ENCODE peak calls at places on chromosomes 12 and 14, in ten cellular contexts. J, Q, V, P, Z, H, N, B, S and R are unnamed samples.

GRCh38 chr14:44846232-44846824 is 115.4 kb downstream of the KLHL28 start:
- DNase-seq in J (peak; percentile 20), Q (no peak), V (peak; percentile 68), P (no peak), Z (peak; percentile 55), H (peak; percentile 59), N (no peak), B (no peak), S (peak; percentile 28), R (no peak)

GRCh38 chr12:29396774-29397173 is 15.8 kb upstream of the ERGIC2 start:
- DNase-seq in J (peak; percentile 42), Q (no peak), V (no peak), P (no peak), Z (peak; percentile 62), H (no peak), N (no peak), B (no peak), S (peak; percentile 54), R (no peak)

GRCh38 chr12:124715121-124715990 is 147.9 kb upstream of the NCOR2 start:
- DNase-seq in J (no peak), Q (no peak), V (peak; percentile 42), P (no peak), Z (peak; percentile 35), H (no peak), N (no peak), B (no peak), S (no peak), R (no peak)

GRCh38 chr14:74563233-74563585 is 48.8 kb downstream of the LTBP2 start:
- DNase-seq in J (no peak), Q (no peak), V (no peak), P (no peak), Z (peak; percentile 73), H (no peak), N (no peak), B (no peak), S (peak; percentile 48), R (no peak)

GRCh38 chr14:47044841-47045240 is 393.3 kb upstream of the RPL10L start:
- DNase-seq in J (no peak), Q (no peak), V (peak; percentile 35), P (no peak), Z (no peak), H (peak; percentile 58), N (no peak), B (no peak), S (peak; percentile 11), R (no peak)

GRCh38 chr12:131833896-131834641 is 5.9 kb downstream of the MMP17 start:
- DNase-seq in J (no peak), Q (no peak), V (peak; percentile 10), P (no peak), Z (peak; percentile 37), H (peak; percentile 69), N (peak; percentile 79), B (no peak), S (no peak), R (no peak)

GRCh38 chr12:18897816-18898215 is 159.9 kb downstream of the CAPZA3 start:
- DNase-seq in J (no peak), Q (no peak), V (no peak), P (no peak), Z (peak; percentile 9), H (no peak), N (no peak), B (no peak), S (peak; percentile 16), R (no peak)

GRCh38 chr12:91743727-91744126 is 401.9 kb downstream of the BTG1 start:
- DNase-seq in J (no peak), Q (no peak), V (no peak), P (no peak), Z (no peak), H (no peak), N (no peak), B (no peak), S (no peak), R (no peak)

GRCh38 chr14:95319312-95320075 is at the start of gene CLMN:
- DNase-seq in J (peak; percentile 52), Q (no peak), V (peak; percentile 80), P (peak; percentile 60), Z (peak; percentile 4), H (peak; percentile 85), N (no peak), B (no peak), S (no peak), R (peak; percentile 36)

GRCh38 chr14:71398450-71398849 is 491.2 kb downstream of the PCNX1 start:
- DNase-seq in J (no peak), Q (no peak), V (no peak), P (no peak), Z (no peak), H (no peak), N (no peak), B (no peak), S (no peak), R (no peak)

GRCh38 chr14:20413785-20414117 is 450 bp upstream of the TEP1 start:
- DNase-seq in J (peak; percentile 6), Q (no peak), V (peak; percentile 43), P (no peak), Z (no peak), H (peak; percentile 38), N (no peak), B (no peak), S (no peak), R (no peak)

GRCh38 chr12:82242729-82243128 is 115.5 kb downstream of the CCDC59 start:
- DNase-seq in J (no peak), Q (no peak), V (no peak), P (no peak), Z (no peak), H (no peak), N (no peak), B (no peak), S (no peak), R (no peak)

GRCh38 chr12:3117144-3117581 is 40.0 kb downstream of the TSPAN9 start:
- DNase-seq in J (peak; percentile 71), Q (no peak), V (no peak), P (no peak), Z (peak; percentile 78), H (no peak), N (no peak), B (peak; percentile 70), S (peak; percentile 79), R (no peak)

GRCh38 chr14:20614038-20614840 is 23.1 kb upstream of the RNASE12 start:
- DNase-seq in J (no peak), Q (no peak), V (no peak), P (no peak), Z (no peak), H (peak; percentile 64), N (no peak), B (no peak), S (no peak), R (no peak)

GRCh38 chr12:64610092-64610659 is at the start of gene RASSF3:
- DNase-seq in J (peak; percentile 66), Q (peak; percentile 17), V (peak; percentile 83), P (peak; percentile 74), Z (peak; percentile 67), H (peak; percentile 90), N (peak; percentile 49), B (peak; percentile 72), S (peak; percentile 16), R (peak; percentile 69)

GRCh38 chr12:52121848-52122838 is 42.6 kb downstream of the SMIM41 start:
- DNase-seq in J (no peak), Q (no peak), V (peak; percentile 85), P (no peak), Z (peak; percentile 58), H (peak; percentile 85), N (peak; percentile 67), B (no peak), S (peak; percentile 22), R (no peak)

GRCh38 chr12:47276253-47277070 is 196.7 kb upstream of the AMIGO2 start:
- DNase-seq in J (peak; percentile 91), Q (peak; percentile 5), V (peak; percentile 53), P (no peak), Z (peak; percentile 79), H (no peak), N (no peak), B (no peak), S (no peak), R (peak; percentile 0)

GRCh38 chr14:94081386-94081820 is 293 bp downstream of the IFI27L1 start:
- DNase-seq in J (no peak), Q (no peak), V (peak; percentile 32), P (no peak), Z (no peak), H (no peak), N (no peak), B (no peak), S (no peak), R (no peak)

GRCh38 chr14:35384386-35385041 is 20.0 kb downstream of the NFKBIA start:
- DNase-seq in J (no peak), Q (no peak), V (peak; percentile 79), P (peak; percentile 82), Z (peak; percentile 99), H (no peak), N (no peak), B (peak; percentile 86), S (peak; percentile 96), R (peak; percentile 26)

GRCh38 chr12:13299457-13299856 is 102.9 kb downstream of the EMP1 start:
- DNase-seq in J (peak; percentile 78), Q (no peak), V (no peak), P (no peak), Z (no peak), H (no peak), N (no peak), B (no peak), S (no peak), R (no peak)

GRCh38 chr12:112573151-112573550 is 154.4 kb downstream of the PTPN11 start:
- DNase-seq in J (no peak), Q (no peak), V (no peak), P (no peak), Z (no peak), H (no peak), N (no peak), B (no peak), S (no peak), R (no peak)

GRCh38 chr14:59707778-59708635 is 131.4 kb upstream of the CCDC175 start:
- DNase-seq in J (no peak), Q (no peak), V (no peak), P (no peak), Z (no peak), H (no peak), N (no peak), B (no peak), S (no peak), R (no peak)
- H3K27ac ChIP-seq in J (no peak overlapping the region), Q (no peak overlapping the region), V (no peak overlapping the region), P (no peak overlapping the region), Z (no peak overlapping the region), H (no peak overlapping the region), N (peak overlapping the region; percentile 81), B (no peak overlapping the region), S (no peak overlapping the region), R (no peak overlapping the region)

GRCh38 chr12:123660328-123660727 is 10.6 kb upstream of the TCTN2 start:
- DNase-seq in J (peak; percentile 92), Q (no peak), V (no peak), P (no peak), Z (peak; percentile 85), H (no peak), N (no peak), B (no peak), S (peak; percentile 57), R (no peak)
- H3K27ac ChIP-seq in J (peak overlapping the region; percentile 66), Q (peak overlapping the region; percentile 16), V (no peak overlapping the region), P (peak overlapping the region; percentile 42), Z (no peak overlapping the region), H (no peak overlapping the region), N (no peak overlapping the region), B (no peak overlapping the region), S (peak overlapping the region; percentile 63), R (no peak overlapping the region)

GRCh38 chr12:9134981-9135628 is 19.4 kb upstream of the A2M start:
- DNase-seq in J (peak; percentile 12), Q (no peak), V (no peak), P (no peak), Z (peak; percentile 3), H (no peak), N (no peak), B (no peak), S (no peak), R (no peak)
- H3K27ac ChIP-seq in J (no peak overlapping the region), Q (no peak overlapping the region), V (peak overlapping the region; percentile 58), P (no peak overlapping the region), Z (peak overlapping the region; percentile 84), H (no peak overlapping the region), N (no peak overlapping the region), B (no peak overlapping the region), S (no peak overlapping the region), R (no peak overlapping the region)

GRCh38 chr12:15966426-15966825 is 55.3 kb downstream of the DERA start:
- DNase-seq in J (peak; percentile 25), Q (no peak), V (no peak), P (no peak), Z (peak; percentile 47), H (no peak), N (no peak), B (no peak), S (peak; percentile 43), R (no peak)
- H3K27ac ChIP-seq in J (no peak overlapping the region), Q (no peak overlapping the region), V (no peak overlapping the region), P (no peak overlapping the region), Z (no peak overlapping the region), H (no peak overlapping the region), N (no peak overlapping the region), B (no peak overlapping the region), S (no peak overlapping the region), R (no peak overlapping the region)